ENCODE peak calls at places on chromosome 16, in eight cellular contexts. U, M, Z, C, E, D, J and T are unnamed samples.

GRCh38 chr16:27258241-27258734 is 10.3 kb downstream of the NSMCE1 start:
- DNase-seq in U (no peak), E (no peak), Z (no peak), C (no peak), D (no peak), J (peak), M (no peak), T (no peak)

GRCh38 chr16:86697715-86698114 is 119.4 kb downstream of the FOXL1 start:
- DNase-seq in E (no peak), U (no peak), Z (no peak), M (no peak), J (no peak), C (no peak), D (no peak), T (no peak)

GRCh38 chr16:89373355-89374110 is 116.8 kb downstream of the ANKRD11 start:
- DNase-seq in C (no peak), Z (no peak), U (no peak), M (peak), E (no peak), J (no peak), D (no peak), T (no peak)

GRCh38 chr16:23280483-23280967 is 21.6 kb upstream of the SCNN1B start:
- DNase-seq in J (no peak), E (no peak), U (no peak), Z (no peak), M (no peak), C (no peak), D (no peak), T (no peak)

GRCh38 chr16:55682086-55682485 is 26.3 kb downstream of the SLC6A2 start:
- DNase-seq in J (no peak), U (no peak), E (no peak), M (no peak), C (no peak), Z (no peak), D (no peak), T (no peak)

GRCh38 chr16:7532534-7532933 is 199.9 kb downstream of the RBFOX1 start:
- DNase-seq in U (no peak), D (no peak), J (no peak), Z (no peak), E (no peak), C (no peak), M (no peak), T (no peak)

GRCh38 chr16:4194661-4195060 is 47.2 kb downstream of the SRL start:
- DNase-seq in U (no peak), E (no peak), M (no peak), C (no peak), J (no peak), Z (no peak), D (no peak), T (no peak)

GRCh38 chr16:87178977-87179376 is 138.2 kb downstream of the C16orf95 start:
- DNase-seq in C (no peak), M (no peak), Z (no peak), D (no peak), U (no peak), J (no peak), E (peak), T (no peak)

GRCh38 chr16:73082608-73083007 is 34.7 kb upstream of the ZFHX3 start:
- DNase-seq in M (peak), U (no peak), C (no peak), E (no peak), D (no peak), J (peak), Z (no peak), T (no peak)

GRCh38 chr16:83953796-83954576 is 946 bp downstream of the OSGIN1 start:
- DNase-seq in E (peak), M (no peak), D (peak), U (no peak), Z (no peak), J (peak), C (no peak), T (no peak)

GRCh38 chr16:3135120-3135715 is 389 bp downstream of the ZNF213 start:
- DNase-seq in D (no peak), E (no peak), M (no peak), U (no peak), J (no peak), Z (no peak), C (no peak), T (peak)

GRCh38 chr16:81731636-81732035 is 47.5 kb upstream of the PLCG2 start:
- DNase-seq in D (no peak), U (no peak), E (no peak), C (no peak), Z (no peak), J (no peak), M (no peak), T (no peak)

GRCh38 chr16:79540825-79541595 is 59.5 kb downstream of the MAF start:
- DNase-seq in Z (no peak), J (no peak), M (no peak), E (no peak), C (no peak), D (no peak), U (no peak), T (no peak)

GRCh38 chr16:89320717-89321501 is 103.4 kb downstream of the ZNF778 start:
- DNase-seq in J (no peak), D (peak), U (no peak), M (no peak), E (peak), C (peak), Z (no peak), T (peak)

GRCh38 chr16:68444058-68444657 is 4.2 kb downstream of the SMPD3 start:
- DNase-seq in C (peak), E (peak), D (peak), U (no peak), M (no peak), Z (no peak), J (peak), T (no peak)

GRCh38 chr16:29312835-29313558 is 93.5 kb downstream of the NPIPB11 start:
- DNase-seq in E (no peak), Z (no peak), U (no peak), D (no peak), J (no peak), M (peak), C (no peak), T (no peak)

GRCh38 chr16:51276335-51276734 is 125.3 kb upstream of the SALL1 start:
- DNase-seq in D (no peak), M (no peak), Z (no peak), E (no peak), U (no peak), C (no peak), J (no peak), T (no peak)

GRCh38 chr16:25367773-25368172 is 110.1 kb upstream of the ZKSCAN2 start:
- DNase-seq in E (no peak), D (no peak), C (no peak), U (no peak), Z (no peak), J (no peak), M (no peak), T (no peak)

DNA sequence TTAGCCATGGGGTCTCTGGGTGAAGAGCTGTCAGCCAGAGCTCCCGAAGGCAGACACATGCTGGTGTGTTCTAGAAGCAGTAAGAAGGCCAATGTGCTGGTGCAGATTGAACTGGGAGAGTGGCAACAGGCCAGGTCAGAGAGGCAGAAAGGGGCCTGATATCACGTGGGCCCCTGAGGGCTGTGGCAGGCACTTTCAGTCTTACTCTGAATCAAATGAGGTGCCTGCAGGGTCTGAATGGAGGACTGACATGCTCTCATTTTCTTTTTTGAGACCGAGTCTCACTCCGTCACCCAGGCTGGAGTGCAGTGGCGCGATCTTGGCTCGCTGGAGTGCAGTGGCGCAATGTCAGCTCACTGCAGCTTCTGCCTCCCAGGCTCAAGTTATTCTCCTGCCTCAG is 293.8 kb downstream of the ABCC12 start:
- DNase-seq in C (no peak), J (no peak), D (no peak), Z (no peak), E (no peak), U (no peak), M (no peak), T (no peak)
- TF ChIP-seq POLR2AphosphoS5 in C (no peak), J (no peak), D (no peak), Z (no peak), E (no peak), U (no peak), M (no peak), T (no peak)

GRCh38 chr16:67445126-67445426 is 14.2 kb downstream of the HSD11B2 start:
- DNase-seq in E (no peak), J (no peak), D (no peak), M (no peak), Z (no peak), U (no peak), C (no peak), T (no peak)

GRCh38 chr16:67442581-67443255 is 11.8 kb downstream of the HSD11B2 start:
- DNase-seq in J (no peak), D (no peak), Z (no peak), M (no peak), C (no peak), U (no peak), E (no peak), T (no peak)

GRCh38 chr16:67441907-67442306 is 11.0 kb downstream of the HSD11B2 start:
- DNase-seq in U (no peak), D (no peak), Z (no peak), J (no peak), E (no peak), C (peak), M (no peak), T (no peak)

GRCh38 chr16:67444259-67445125 is 13.6 kb downstream of the HSD11B2 start:
- DNase-seq in E (peak), C (no peak), J (no peak), D (no peak), M (no peak), U (no peak), Z (no peak), T (peak)

DNA sequence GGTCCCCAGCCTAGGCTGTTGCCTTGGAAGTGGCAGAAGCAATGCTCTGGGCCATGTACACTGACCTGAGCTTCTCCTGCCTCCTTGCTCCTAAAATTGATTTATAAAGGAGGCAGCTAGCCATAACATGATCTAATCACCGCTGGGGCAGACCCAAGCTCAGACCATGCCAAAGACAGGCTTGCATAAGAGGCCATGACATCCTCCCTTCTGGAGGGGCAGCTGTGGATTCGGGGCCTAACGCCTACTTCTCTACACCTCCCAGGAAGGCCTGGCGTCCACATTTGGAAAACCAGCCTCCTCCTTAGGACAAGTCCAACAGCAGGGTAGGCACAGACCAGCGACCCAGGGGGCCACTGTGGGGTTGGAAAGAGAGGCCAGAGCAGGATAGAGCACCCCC is 12.4 kb downstream of the HSD11B2 start:
- DNase-seq in D (no peak), C (no peak), M (peak), J (no peak), U (peak), Z (no peak), E (no peak), T (no peak)
- TF ChIP-seq POLR2AphosphoS5 in D (no peak), C (no peak), M (peak), J (no peak), U (peak), Z (peak), E (no peak), T (peak)

GRCh38 chr16:1981398-1981836 is at the start of gene NOXO1:
- DNase-seq in C (no peak), D (no peak), Z (no peak), U (no peak), J (no peak), M (no peak), E (no peak), T (peak)

GRCh38 chr16:1978476-1979120 is 2.7 kb downstream of the NOXO1 start:
- DNase-seq in U (no peak), D (no peak), M (no peak), Z (no peak), E (peak), C (no peak), J (no peak), T (no peak)

GRCh38 chr16:1979271-1980025 is 1.8 kb downstream of the NOXO1 start:
- DNase-seq in Z (peak), D (no peak), U (no peak), M (no peak), E (peak), J (no peak), C (peak), T (peak)

GRCh38 chr16:1980770-1981087 is 540 bp downstream of the NOXO1 start:
- DNase-seq in J (no peak), E (no peak), Z (no peak), C (no peak), M (no peak), D (no peak), U (no peak), T (no peak)

DNA sequence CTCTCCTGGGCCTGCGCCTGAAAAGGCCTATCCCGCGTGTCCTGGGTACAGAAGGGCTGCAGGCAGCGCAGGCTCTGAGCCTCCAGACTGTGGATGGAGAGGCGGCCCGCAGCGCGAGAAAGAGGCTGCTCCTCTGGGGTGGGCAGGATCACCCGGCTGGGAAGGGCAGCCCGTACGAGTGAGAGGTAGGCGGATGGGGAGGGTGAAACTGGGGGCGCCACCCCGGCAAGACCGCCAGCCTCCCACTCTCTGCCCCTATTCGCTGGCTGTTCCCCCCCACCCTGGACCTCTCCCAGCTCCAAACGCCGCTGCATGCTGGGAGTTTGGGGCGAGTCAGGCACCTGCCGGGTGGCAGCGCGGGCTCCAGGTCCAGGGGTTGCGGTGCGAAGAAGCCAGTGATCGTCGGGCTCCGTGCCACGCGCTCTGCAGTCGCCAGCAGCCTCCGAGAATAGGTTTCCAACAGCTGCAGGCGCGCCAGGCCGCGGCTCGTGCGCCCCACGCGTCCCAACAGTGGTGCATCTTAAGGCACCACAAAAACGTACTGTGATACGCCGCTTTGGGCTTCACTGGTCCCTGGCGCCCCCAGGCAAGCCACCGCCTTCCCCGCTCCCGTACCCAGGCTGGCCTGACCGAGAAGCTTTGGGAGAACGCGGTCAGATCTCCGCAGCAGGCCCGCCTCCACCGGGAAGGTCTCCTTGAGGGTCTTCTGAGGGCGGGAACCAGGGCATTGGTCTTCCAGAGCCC is 1.1 kb downstream of the NOXO1 start:
- DNase-seq in Z (no peak), D (no peak), U (no peak), C (peak), M (no peak), E (peak), J (no peak), T (peak)
- TF ChIP-seq POLR2AphosphoS5 in Z (no peak), D (no peak), U (no peak), C (no peak), M (no peak), E (no peak), J (no peak), T (no peak)

GRCh38 chr16:2026461-2027023 is at the start of gene NHERF2:
- DNase-seq in D (peak), C (peak), U (no peak), Z (no peak), J (no peak), E (peak), M (no peak), T (peak)

GRCh38 chr16:2029350-2029749 is 2.6 kb downstream of the NHERF2 start:
- DNase-seq in U (no peak), J (no peak), M (no peak), Z (no peak), E (peak), D (no peak), C (no peak), T (peak)

GRCh38 chr16:2027024-2028010 is 615 bp downstream of the NHERF2 start:
- DNase-seq in Z (no peak), J (peak), U (no peak), C (no peak), E (no peak), M (no peak), D (peak), T (no peak)

GRCh38 chr16:2028620-2029220 is 2.0 kb downstream of the NHERF2 start:
- DNase-seq in J (no peak), Z (no peak), D (no peak), M (no peak), E (no peak), C (peak), U (no peak), T (no peak)

GRCh38 chr16:2028146-2028545 is 1.4 kb downstream of the NHERF2 start:
- DNase-seq in E (no peak), M (no peak), C (no peak), U (no peak), J (no peak), Z (no peak), D (no peak), T (no peak)
- TF ChIP-seq POLR2AphosphoS5 in E (no peak), M (no peak), C (no peak), U (no peak), J (no peak), Z (no peak), D (no peak), T (no peak)

GRCh38 chr16:85381738-85382592 is 231.2 kb upstream of the GSE1 start:
- DNase-seq in M (peak), C (no peak), U (no peak), D (peak), E (no peak), Z (no peak), J (no peak), T (peak)
- TF ChIP-seq POLR2AphosphoS5 in M (no peak), C (no peak), U (no peak), D (peak), E (no peak), Z (no peak), J (no peak), T (no peak)

GRCh38 chr16:57341441-57342303 is 16.9 kb upstream of the CCL22 start:
- DNase-seq in U (no peak), Z (peak), D (no peak), C (peak), J (no peak), M (no peak), E (no peak), T (no peak)
- TF ChIP-seq POLR2AphosphoS5 in U (no peak), Z (no peak), D (no peak), C (no peak), J (no peak), M (peak), E (no peak), T (no peak)

GRCh38 chr16:268141-269053 is 7.3 kb downstream of the RGS11 start:
- DNase-seq in J (no peak), D (no peak), E (no peak), M (no peak), C (no peak), U (no peak), Z (no peak), T (peak)

GRCh38 chr16:265002-265529 is 10.7 kb downstream of the RGS11 start:
- DNase-seq in M (no peak), U (no peak), Z (no peak), J (no peak), E (no peak), C (no peak), D (no peak), T (no peak)

GRCh38 chr16:264440-264951 is 11.2 kb downstream of the RGS11 start:
- DNase-seq in C (no peak), J (no peak), D (no peak), Z (no peak), U (no peak), M (no peak), E (no peak), T (no peak)

GRCh38 chr16:265711-266110 is 10.0 kb downstream of the RGS11 start:
- DNase-seq in D (no peak), Z (no peak), E (no peak), M (no peak), C (peak), J (no peak), U (no peak), T (no peak)

GRCh38 chr16:266258-267164 is 9.2 kb downstream of the RGS11 start:
- DNase-seq in M (no peak), Z (no peak), D (no peak), U (no peak), C (no peak), E (no peak), J (no peak), T (no peak)
- TF ChIP-seq POLR2AphosphoS5 in M (no peak), Z (no peak), D (no peak), U (no peak), C (no peak), E (no peak), J (no peak), T (no peak)